ENCODE peak calls at places on chromosomes 11 and 22, in eight cellular contexts. One of them, this sample, is unnamed.
A peak's percentile ranks its signal among the peaks of the same experiment; 100 is the strongest.

GRCh38 chr11:6635082-6635932 is 16.1 kb upstream of the TPP1 start:
- DNase-seq in left lung: no peak
- DNase-seq in cardiac muscle cell: peak; percentile 70
- DNase-seq in ascending aorta: no peak
- DNase-seq in heart right ventricle: peak; percentile 81
- DNase-seq in hepatocyte: peak; percentile 51
- DNase-seq in colonic mucosa: peak; percentile 80
- DNase-seq in IMR-90: peak; percentile 87
- DNase-seq in this sample: peak; percentile 65

GRCh38 chr11:16791494-16791961 is 53.1 kb downstream of the C11orf58 start:
- DNase-seq in hepatocyte: peak; percentile 75
- DNase-seq in ascending aorta: peak; percentile 49
- DNase-seq in colonic mucosa: no peak
- DNase-seq in cardiac muscle cell: peak; percentile 96
- DNase-seq in heart right ventricle: peak; percentile 28
- DNase-seq in left lung: peak; percentile 70
- DNase-seq in IMR-90: peak; percentile 95
- DNase-seq in this sample: no peak

GRCh38 chr11:76512851-76513653 is 68.2 kb downstream of the EMSY start:
- DNase-seq in left lung: no peak
- DNase-seq in colonic mucosa: no peak
- DNase-seq in cardiac muscle cell: peak; percentile 68
- DNase-seq in ascending aorta: no peak
- DNase-seq in hepatocyte: peak; percentile 26
- DNase-seq in IMR-90: peak; percentile 65
- DNase-seq in heart right ventricle: no peak
- DNase-seq in this sample: no peak

GRCh38 chr22:45648320-45649070 is 23.1 kb upstream of the ATXN10 start:
- DNase-seq in ascending aorta: no peak
- DNase-seq in cardiac muscle cell: no peak
- DNase-seq in left lung: no peak
- DNase-seq in colonic mucosa: no peak
- DNase-seq in hepatocyte: no peak
- DNase-seq in heart right ventricle: no peak
- DNase-seq in IMR-90: no peak
- DNase-seq in this sample: no peak

GRCh38 chr22:47854226-47854625 is 1091.8 kb downstream of the TBC1D22A start:
- DNase-seq in IMR-90: no peak
- DNase-seq in cardiac muscle cell: no peak
- DNase-seq in ascending aorta: no peak
- DNase-seq in hepatocyte: no peak
- DNase-seq in colonic mucosa: no peak
- DNase-seq in left lung: no peak
- DNase-seq in heart right ventricle: no peak
- DNase-seq in this sample: no peak

GRCh38 chr11:61552108-61552635 is 28.7 kb downstream of the SYT7 start:
- DNase-seq in cardiac muscle cell: no peak
- DNase-seq in ascending aorta: no peak
- DNase-seq in colonic mucosa: no peak
- DNase-seq in hepatocyte: no peak
- DNase-seq in heart right ventricle: peak; percentile 36
- DNase-seq in IMR-90: no peak
- DNase-seq in left lung: no peak
- DNase-seq in this sample: peak; percentile 36

GRCh38 chr11:71987521-71987920 is 11.2 kb upstream of the IL18BP start:
- DNase-seq in IMR-90: no peak
- DNase-seq in ascending aorta: no peak
- DNase-seq in left lung: no peak
- DNase-seq in cardiac muscle cell: no peak
- DNase-seq in heart right ventricle: no peak
- DNase-seq in colonic mucosa: no peak
- DNase-seq in hepatocyte: no peak
- DNase-seq in this sample: no peak

GRCh38 chr11:116499396-116500001 is 273.3 kb downstream of the BUD13 start:
- DNase-seq in colonic mucosa: peak; percentile 88
- DNase-seq in heart right ventricle: peak; percentile 70
- DNase-seq in ascending aorta: no peak
- DNase-seq in left lung: peak; percentile 72
- DNase-seq in IMR-90: peak; percentile 22
- DNase-seq in hepatocyte: peak; percentile 93
- DNase-seq in cardiac muscle cell: peak; percentile 72
- DNase-seq in this sample: peak; percentile 65

GRCh38 chr11:46049325-46049860 is 71.9 kb downstream of the PHF21A start:
- DNase-seq in heart right ventricle: no peak
- DNase-seq in ascending aorta: no peak
- DNase-seq in colonic mucosa: no peak
- DNase-seq in left lung: no peak
- DNase-seq in cardiac muscle cell: no peak
- DNase-seq in hepatocyte: no peak
- DNase-seq in IMR-90: no peak
- DNase-seq in this sample: no peak

GRCh38 chr11:34052608-34053160 is 1.2 kb downstream of the CAPRIN1 start:
- DNase-seq in IMR-90: no peak
- DNase-seq in heart right ventricle: no peak
- DNase-seq in left lung: peak; percentile 46
- DNase-seq in hepatocyte: peak; percentile 48
- DNase-seq in colonic mucosa: peak; percentile 42
- DNase-seq in ascending aorta: no peak
- DNase-seq in cardiac muscle cell: no peak
- DNase-seq in this sample: peak; percentile 21

GRCh38 chr22:35435201-35435712 is 35.3 kb downstream of the MCM5 start:
- DNase-seq in heart right ventricle: no peak
- DNase-seq in ascending aorta: no peak
- DNase-seq in IMR-90: no peak
- DNase-seq in cardiac muscle cell: no peak
- DNase-seq in colonic mucosa: no peak
- DNase-seq in hepatocyte: no peak
- DNase-seq in left lung: no peak
- DNase-seq in this sample: no peak

GRCh38 chr11:28598531-28598930 is 490.3 kb downstream of the METTL15 start:
- DNase-seq in colonic mucosa: no peak
- DNase-seq in ascending aorta: no peak
- DNase-seq in cardiac muscle cell: no peak
- DNase-seq in heart right ventricle: no peak
- DNase-seq in left lung: no peak
- DNase-seq in IMR-90: no peak
- DNase-seq in hepatocyte: no peak
- DNase-seq in this sample: no peak

GRCh38 chr22:36374603-36375024 is 13.2 kb downstream of the MYH9 start:
- DNase-seq in hepatocyte: no peak
- DNase-seq in ascending aorta: no peak
- DNase-seq in cardiac muscle cell: peak; percentile 43
- DNase-seq in left lung: no peak
- DNase-seq in heart right ventricle: no peak
- DNase-seq in IMR-90: peak; percentile 77
- DNase-seq in colonic mucosa: no peak
- DNase-seq in this sample: no peak

GRCh38 chr11:100687032-100687629 is at the start of gene ARHGAP42:
- DNase-seq in colonic mucosa: peak; percentile 76
- DNase-seq in left lung: peak; percentile 69
- DNase-seq in heart right ventricle: peak; percentile 75
- DNase-seq in cardiac muscle cell: peak; percentile 79
- DNase-seq in IMR-90: peak; percentile 48
- DNase-seq in ascending aorta: no peak
- DNase-seq in hepatocyte: peak; percentile 83
- DNase-seq in this sample: peak; percentile 72

GRCh38 chr11:62555464-62556092 is 9.0 kb upstream of the AHNAK start:
- DNase-seq in cardiac muscle cell: no peak
- DNase-seq in ascending aorta: no peak
- DNase-seq in colonic mucosa: no peak
- DNase-seq in heart right ventricle: no peak
- DNase-seq in IMR-90: peak; percentile 30
- DNase-seq in hepatocyte: peak; percentile 53
- DNase-seq in left lung: peak; percentile 80
- DNase-seq in this sample: peak; percentile 39

GRCh38 chr11:33309118-33309517 is 51.9 kb downstream of the HIPK3 start:
- DNase-seq in IMR-90: no peak
- DNase-seq in ascending aorta: no peak
- DNase-seq in cardiac muscle cell: no peak
- DNase-seq in colonic mucosa: no peak
- DNase-seq in hepatocyte: no peak
- DNase-seq in heart right ventricle: no peak
- DNase-seq in left lung: no peak
- DNase-seq in this sample: no peak

GRCh38 chr22:50325444-50326224 is 1.2 kb downstream of the DENND6B start:
- DNase-seq in colonic mucosa: no peak
- DNase-seq in IMR-90: no peak
- DNase-seq in heart right ventricle: no peak
- DNase-seq in left lung: no peak
- DNase-seq in hepatocyte: no peak
- DNase-seq in cardiac muscle cell: no peak
- DNase-seq in ascending aorta: no peak
- DNase-seq in this sample: no peak

GRCh38 chr22:11066458-11067285 is 4461.3 kb upstream of the OR11H1 start:
- DNase-seq in ascending aorta: no peak
- DNase-seq in hepatocyte: peak; percentile 26
- DNase-seq in IMR-90: no peak
- DNase-seq in left lung: peak; percentile 36
- DNase-seq in cardiac muscle cell: no peak
- DNase-seq in heart right ventricle: no peak
- DNase-seq in colonic mucosa: no peak
- DNase-seq in this sample: no peak

GRCh38 chr11:110798231-110798630 is 86.0 kb upstream of the ARHGAP20 start:
- DNase-seq in ascending aorta: no peak
- DNase-seq in hepatocyte: no peak
- DNase-seq in heart right ventricle: no peak
- DNase-seq in left lung: no peak
- DNase-seq in cardiac muscle cell: no peak
- DNase-seq in IMR-90: no peak
- DNase-seq in colonic mucosa: no peak
- DNase-seq in this sample: no peak

GRCh38 chr22:17703811-17704210 is 65.3 kb downstream of the BCL2L13 start:
- DNase-seq in cardiac muscle cell: peak; percentile 10
- DNase-seq in colonic mucosa: no peak
- DNase-seq in hepatocyte: no peak
- DNase-seq in heart right ventricle: no peak
- DNase-seq in ascending aorta: no peak
- DNase-seq in left lung: no peak
- DNase-seq in IMR-90: peak; percentile 55
- DNase-seq in this sample: no peak

GRCh38 chr22:17707526-17707925 is 66.7 kb downstream of the BID start:
- DNase-seq in ascending aorta: no peak
- DNase-seq in heart right ventricle: no peak
- DNase-seq in IMR-90: no peak
- DNase-seq in cardiac muscle cell: peak; percentile 27
- DNase-seq in left lung: no peak
- DNase-seq in colonic mucosa: no peak
- DNase-seq in hepatocyte: no peak
- DNase-seq in this sample: no peak

GRCh38 chr22:17706947-17707346 is 67.3 kb downstream of the BID start:
- DNase-seq in ascending aorta: no peak
- DNase-seq in heart right ventricle: no peak
- DNase-seq in IMR-90: no peak
- DNase-seq in left lung: no peak
- DNase-seq in cardiac muscle cell: no peak
- DNase-seq in hepatocyte: no peak
- DNase-seq in colonic mucosa: no peak
- DNase-seq in this sample: no peak

GRCh38 chr22:17705565-17706450 is 67.3 kb downstream of the BCL2L13 start:
- DNase-seq in colonic mucosa: no peak
- DNase-seq in cardiac muscle cell: no peak
- DNase-seq in hepatocyte: no peak
- DNase-seq in ascending aorta: no peak
- DNase-seq in heart right ventricle: no peak
- DNase-seq in left lung: no peak
- DNase-seq in IMR-90: peak; percentile 6
- DNase-seq in this sample: no peak

GRCh38 chr22:17706451-17706900 is 67.8 kb downstream of the BID start:
- DNase-seq in heart right ventricle: peak; percentile 35
- DNase-seq in IMR-90: peak; percentile 93
- DNase-seq in colonic mucosa: peak; percentile 64
- DNase-seq in hepatocyte: peak; percentile 77
- DNase-seq in left lung: peak; percentile 48
- DNase-seq in cardiac muscle cell: peak; percentile 90
- DNase-seq in ascending aorta: peak; percentile 21
- DNase-seq in this sample: no peak
- H3K4me3 ChIP-seq in heart right ventricle: peak overlapping the region; percentile 35
- H3K4me3 ChIP-seq in IMR-90: peak overlapping the region; percentile 4
- H3K4me3 ChIP-seq in colonic mucosa: peak overlapping the region; percentile 1
- H3K4me3 ChIP-seq in hepatocyte: no peak overlapping the region
- H3K4me3 ChIP-seq in left lung: peak overlapping the region; percentile 22
- H3K4me3 ChIP-seq in cardiac muscle cell: no peak overlapping the region
- H3K4me3 ChIP-seq in ascending aorta: peak overlapping the region; percentile 42
- H3K4me3 ChIP-seq in this sample: peak overlapping the region; percentile 52

GRCh38 chr11:109039611-109040010 is 374.7 kb downstream of the DDX10 start:
- DNase-seq in ascending aorta: no peak
- DNase-seq in heart right ventricle: no peak
- DNase-seq in cardiac muscle cell: no peak
- DNase-seq in hepatocyte: no peak
- DNase-seq in left lung: no peak
- DNase-seq in colonic mucosa: no peak
- DNase-seq in IMR-90: no peak
- DNase-seq in this sample: no peak

GRCh38 chr11:109041876-109042275 is 377.0 kb downstream of the DDX10 start:
- DNase-seq in colonic mucosa: no peak
- DNase-seq in left lung: no peak
- DNase-seq in hepatocyte: no peak
- DNase-seq in ascending aorta: no peak
- DNase-seq in heart right ventricle: no peak
- DNase-seq in IMR-90: peak; percentile 46
- DNase-seq in cardiac muscle cell: peak; percentile 9
- DNase-seq in this sample: no peak

GRCh38 chr11:109043318-109043717 is 378.4 kb downstream of the DDX10 start:
- DNase-seq in heart right ventricle: no peak
- DNase-seq in left lung: no peak
- DNase-seq in IMR-90: no peak
- DNase-seq in ascending aorta: no peak
- DNase-seq in colonic mucosa: no peak
- DNase-seq in hepatocyte: no peak
- DNase-seq in cardiac muscle cell: no peak
- DNase-seq in this sample: no peak

GRCh38 chr11:109037856-109038780 is 373.2 kb downstream of the DDX10 start:
- DNase-seq in IMR-90: peak; percentile 61
- DNase-seq in hepatocyte: no peak
- DNase-seq in cardiac muscle cell: peak; percentile 80
- DNase-seq in heart right ventricle: no peak
- DNase-seq in left lung: no peak
- DNase-seq in ascending aorta: no peak
- DNase-seq in colonic mucosa: no peak
- DNase-seq in this sample: no peak

GRCh38 chr11:109040303-109040702 is 375.4 kb downstream of the DDX10 start:
- DNase-seq in colonic mucosa: no peak
- DNase-seq in hepatocyte: no peak
- DNase-seq in ascending aorta: no peak
- DNase-seq in IMR-90: no peak
- DNase-seq in heart right ventricle: no peak
- DNase-seq in cardiac muscle cell: no peak
- DNase-seq in left lung: no peak
- DNase-seq in this sample: no peak
- H3K4me1 ChIP-seq in colonic mucosa: no peaks in the 10 kb centered on the region
- H3K4me1 ChIP-seq in hepatocyte: no peaks in the 10 kb centered on the region
- H3K4me1 ChIP-seq in ascending aorta: no peaks in the 10 kb centered on the region
- H3K4me1 ChIP-seq in IMR-90: no peaks in the 10 kb centered on the region
- H3K4me1 ChIP-seq in heart right ventricle: no peaks in the 10 kb centered on the region
- H3K4me1 ChIP-seq in cardiac muscle cell: no peaks in the 10 kb centered on the region
- H3K4me1 ChIP-seq in left lung: no peaks in the 10 kb centered on the region
- H3K4me1 ChIP-seq in this sample: no peaks in the 10 kb centered on the region

GRCh38 chr11:112129656-112130055 is 34.2 kb downstream of the IL18 start:
- DNase-seq in left lung: peak; percentile 53
- DNase-seq in colonic mucosa: no peak
- DNase-seq in IMR-90: no peak
- DNase-seq in ascending aorta: no peak
- DNase-seq in heart right ventricle: peak; percentile 6
- DNase-seq in hepatocyte: no peak
- DNase-seq in cardiac muscle cell: no peak
- DNase-seq in this sample: no peak
- H3K36me3 ChIP-seq in left lung: no peaks in the 10 kb centered on the region
- H3K36me3 ChIP-seq in colonic mucosa: no peaks in the 10 kb centered on the region
- H3K36me3 ChIP-seq in IMR-90: no peaks in the 10 kb centered on the region
- H3K36me3 ChIP-seq in ascending aorta: no peaks in the 10 kb centered on the region
- H3K36me3 ChIP-seq in heart right ventricle: no peaks in the 10 kb centered on the region
- H3K36me3 ChIP-seq in hepatocyte: no peaks in the 10 kb centered on the region
- H3K36me3 ChIP-seq in cardiac muscle cell: no peaks in the 10 kb centered on the region
- H3K36me3 ChIP-seq in this sample: no peaks in the 10 kb centered on the region

GRCh38 chr11:504053-504993 is 2.7 kb downstream of the RNH1 start:
- DNase-seq in cardiac muscle cell: peak; percentile 79
- DNase-seq in IMR-90: no peak
- DNase-seq in colonic mucosa: peak; percentile 53
- DNase-seq in hepatocyte: peak; percentile 5
- DNase-seq in ascending aorta: no peak
- DNase-seq in heart right ventricle: peak; percentile 37
- DNase-seq in left lung: no peak
- DNase-seq in this sample: peak; percentile 53
- H3K4me3 ChIP-seq in cardiac muscle cell: no peak overlapping the region
- H3K4me3 ChIP-seq in IMR-90: peak overlapping the region; percentile 29
- H3K4me3 ChIP-seq in colonic mucosa: peak overlapping the region; percentile 47
- H3K4me3 ChIP-seq in hepatocyte: no peak overlapping the region
- H3K4me3 ChIP-seq in ascending aorta: peak overlapping the region; percentile 66
- H3K4me3 ChIP-seq in heart right ventricle: peak overlapping the region; percentile 95
- H3K4me3 ChIP-seq in left lung: peak overlapping the region; percentile 86
- H3K4me3 ChIP-seq in this sample: peak overlapping the region; percentile 86

This sample was measured in left ventricle myocardium inferior.